ENCODE peak calls at places on chromosomes 7 and 10, in nine cellular contexts. One of them, this sample, is unnamed. For H3K36me3, the result is how much of the 10 kb centered on the place peaks cover.

GRCh38 chr10:12705943-12706342 is 295.6 kb downstream of the CCDC3 start:
- DNase-seq in GM12878: no peak
- DNase-seq in upper lobe of left lung: no peak
- DNase-seq in stomach: no peak
- DNase-seq in sigmoid colon: no peak
- DNase-seq in ovary: no peak
- DNase-seq in transverse colon: no peak
- DNase-seq in tibial nerve: no peak
- DNase-seq in H1: no peak
- DNase-seq in this sample: no peak

GRCh38 chr7:129160161-129160911 is 15.8 kb downstream of the TSPAN33 start:
- DNase-seq in GM12878: no peak
- DNase-seq in upper lobe of left lung: no peak
- DNase-seq in stomach: no peak
- DNase-seq in sigmoid colon: no peak
- DNase-seq in ovary: no peak
- DNase-seq in transverse colon: no peak
- DNase-seq in tibial nerve: no peak
- DNase-seq in H1: no peak
- DNase-seq in this sample: no peak

GRCh38 chr7:71633571-71634008 is 501.6 kb downstream of the GALNT17 start:
- DNase-seq in GM12878: no peak
- DNase-seq in upper lobe of left lung: peak
- DNase-seq in stomach: no peak
- DNase-seq in sigmoid colon: no peak
- DNase-seq in ovary: no peak
- DNase-seq in transverse colon: no peak
- DNase-seq in tibial nerve: no peak
- DNase-seq in H1: no peak
- DNase-seq in this sample: no peak

GRCh38 chr10:10462116-10462515 is 555.6 kb upstream of the CELF2 start:
- DNase-seq in GM12878: no peak
- DNase-seq in upper lobe of left lung: no peak
- DNase-seq in stomach: no peak
- DNase-seq in sigmoid colon: no peak
- DNase-seq in ovary: no peak
- DNase-seq in transverse colon: no peak
- DNase-seq in tibial nerve: no peak
- DNase-seq in H1: no peak
- DNase-seq in this sample: no peak

GRCh38 chr10:121662945-121663917 is 65.0 kb upstream of the FGFR2 start:
- DNase-seq in GM12878: no peak
- DNase-seq in upper lobe of left lung: no peak
- DNase-seq in stomach: no peak
- DNase-seq in sigmoid colon: no peak
- DNase-seq in ovary: no peak
- DNase-seq in transverse colon: peak
- DNase-seq in tibial nerve: no peak
- DNase-seq in H1: peak
- DNase-seq in this sample: no peak

GRCh38 chr10:507908-508444 is 181.5 kb downstream of the DIP2C start:
- DNase-seq in GM12878: no peak
- DNase-seq in upper lobe of left lung: no peak
- DNase-seq in stomach: no peak
- DNase-seq in sigmoid colon: peak
- DNase-seq in ovary: peak
- DNase-seq in transverse colon: no peak
- DNase-seq in tibial nerve: no peak
- DNase-seq in H1: no peak
- DNase-seq in this sample: peak

GRCh38 chr10:78555128-78555527 is 513.6 kb upstream of the ZMIZ1 start:
- DNase-seq in GM12878: no peak
- DNase-seq in upper lobe of left lung: no peak
- DNase-seq in stomach: no peak
- DNase-seq in sigmoid colon: no peak
- DNase-seq in ovary: no peak
- DNase-seq in transverse colon: no peak
- DNase-seq in tibial nerve: no peak
- DNase-seq in H1: no peak
- DNase-seq in this sample: no peak

GRCh38 chr10:124909563-124909962 is 32.4 kb upstream of the ZRANB1 start:
- DNase-seq in GM12878: no peak
- DNase-seq in upper lobe of left lung: no peak
- DNase-seq in stomach: no peak
- DNase-seq in sigmoid colon: no peak
- DNase-seq in ovary: no peak
- DNase-seq in transverse colon: no peak
- DNase-seq in tibial nerve: no peak
- DNase-seq in H1: no peak
- DNase-seq in this sample: no peak

GRCh38 chr7:75989084-75989725 is 5.2 kb downstream of the TMEM120A start:
- DNase-seq in GM12878: no peak
- DNase-seq in upper lobe of left lung: peak
- DNase-seq in stomach: no peak
- DNase-seq in sigmoid colon: no peak
- DNase-seq in ovary: peak
- DNase-seq in transverse colon: no peak
- DNase-seq in tibial nerve: no peak
- DNase-seq in H1: peak
- DNase-seq in this sample: no peak

GRCh38 chr10:12549297-12549696 is 199.9 kb downstream of the CAMK1D start:
- DNase-seq in GM12878: no peak
- DNase-seq in upper lobe of left lung: no peak
- DNase-seq in stomach: no peak
- DNase-seq in sigmoid colon: no peak
- DNase-seq in ovary: no peak
- DNase-seq in transverse colon: no peak
- DNase-seq in tibial nerve: no peak
- DNase-seq in H1: no peak
- DNase-seq in this sample: no peak

GRCh38 chr10:11773777-11774441 is 31.7 kb downstream of the ECHDC3 start:
- DNase-seq in GM12878: no peak
- DNase-seq in upper lobe of left lung: no peak
- DNase-seq in stomach: no peak
- DNase-seq in sigmoid colon: no peak
- DNase-seq in ovary: no peak
- DNase-seq in transverse colon: no peak
- DNase-seq in tibial nerve: no peak
- DNase-seq in H1: no peak
- DNase-seq in this sample: no peak

GRCh38 chr10:16653223-16653622 is 131.5 kb upstream of the C1QL3 start:
- DNase-seq in GM12878: peak
- DNase-seq in upper lobe of left lung: no peak
- DNase-seq in stomach: no peak
- DNase-seq in sigmoid colon: no peak
- DNase-seq in ovary: no peak
- DNase-seq in transverse colon: no peak
- DNase-seq in tibial nerve: no peak
- DNase-seq in H1: no peak
- DNase-seq in this sample: no peak

DNA sequence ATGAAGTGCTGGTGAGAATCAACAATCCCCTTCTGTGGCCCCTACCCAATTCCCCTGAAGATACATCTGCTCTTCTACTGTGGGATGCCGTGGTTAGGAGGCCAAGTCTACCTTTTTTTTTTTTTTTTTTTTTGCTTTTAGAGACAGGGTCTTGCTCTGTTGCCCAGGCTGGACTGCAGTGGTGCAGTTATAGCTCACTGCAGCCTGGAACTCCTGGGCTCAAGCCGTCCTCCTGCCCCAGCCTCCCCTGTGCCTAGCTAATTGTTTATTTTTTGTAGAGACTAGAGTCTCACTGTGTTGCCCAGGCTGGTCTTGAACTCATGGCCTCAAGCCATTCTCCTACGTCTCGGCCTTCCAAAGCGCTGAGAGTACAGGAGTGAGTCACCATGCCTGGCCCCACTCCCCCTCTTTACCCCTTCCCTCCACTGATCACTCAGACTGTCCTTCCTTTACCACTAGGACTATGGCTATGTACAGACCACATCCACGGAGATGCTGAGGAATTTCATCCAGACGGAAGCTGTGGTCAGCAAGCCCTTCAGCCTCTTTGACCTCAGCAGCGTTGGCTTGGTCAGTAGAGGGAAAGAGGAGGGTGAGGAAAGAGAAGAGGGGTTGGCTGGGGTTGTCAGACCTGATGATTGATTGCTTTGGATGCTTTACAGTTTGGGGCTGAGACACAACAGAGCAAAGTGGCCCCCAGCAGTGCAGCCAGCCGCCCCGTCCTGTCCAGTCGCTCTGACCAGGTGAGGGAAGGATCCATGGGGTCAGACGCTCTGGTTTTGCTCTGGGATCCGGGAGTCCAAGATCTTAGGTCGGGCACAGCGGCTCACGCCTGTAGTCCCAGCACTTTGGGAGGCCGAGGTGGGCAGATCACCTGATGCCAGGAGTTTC is 1.8 kb downstream of the AP4M1 start:
- DNase-seq in GM12878: no peak
- DNase-seq in upper lobe of left lung: no peak
- DNase-seq in stomach: no peak
- DNase-seq in sigmoid colon: no peak
- DNase-seq in ovary: no peak
- DNase-seq in transverse colon: no peak
- DNase-seq in tibial nerve: no peak
- DNase-seq in H1: no peak
- DNase-seq in this sample: no peak
- H3K27ac ChIP-seq in GM12878: no peak
- H3K27ac ChIP-seq in upper lobe of left lung: no peak
- H3K27ac ChIP-seq in stomach: no peak
- H3K27ac ChIP-seq in sigmoid colon: peak
- H3K27ac ChIP-seq in ovary: no peak
- H3K27ac ChIP-seq in transverse colon: no peak
- H3K27ac ChIP-seq in tibial nerve: no peak
- H3K27ac ChIP-seq in H1: no peak
- H3K27ac ChIP-seq in this sample: no peak

DNA sequence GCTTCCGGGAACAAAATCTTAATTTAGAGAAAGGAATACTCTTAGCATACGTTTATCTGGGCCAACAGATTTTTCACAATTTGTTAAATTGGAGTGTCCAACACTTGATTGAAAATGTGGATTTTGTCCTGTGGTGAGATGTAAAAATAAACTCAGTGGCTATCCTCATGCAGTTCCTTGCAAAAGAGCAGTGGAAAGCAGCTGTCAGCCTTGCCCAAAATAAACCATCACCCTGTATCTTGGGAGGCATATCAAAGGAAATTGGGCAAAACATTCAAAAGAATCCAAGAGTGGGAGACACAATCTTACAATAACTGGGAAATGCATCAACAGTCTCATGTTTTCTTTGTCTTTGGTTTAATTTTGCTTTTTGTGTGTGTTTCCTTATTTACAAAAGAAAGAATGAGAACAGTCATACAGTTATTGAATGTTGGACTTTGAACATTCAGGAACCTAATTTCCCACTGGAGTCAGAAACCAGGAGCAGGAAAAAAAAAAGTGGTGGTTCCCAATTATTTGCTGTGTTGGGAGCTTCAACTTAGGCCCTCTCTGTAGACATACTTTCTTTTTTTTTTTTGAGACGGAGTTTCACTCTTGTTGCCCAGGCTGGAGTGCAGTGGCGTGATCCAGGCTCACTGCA is 44.4 kb upstream of the DGKI start:
- DNase-seq in GM12878: no peak
- DNase-seq in upper lobe of left lung: no peak
- DNase-seq in stomach: no peak
- DNase-seq in sigmoid colon: no peak
- DNase-seq in ovary: no peak
- DNase-seq in transverse colon: no peak
- DNase-seq in tibial nerve: no peak
- DNase-seq in H1: no peak
- DNase-seq in this sample: no peak
- H3K36me3 ChIP-seq in GM12878: under half
- H3K36me3 ChIP-seq in upper lobe of left lung: under half
- H3K36me3 ChIP-seq in stomach: half or more
- H3K36me3 ChIP-seq in sigmoid colon: under half
- H3K36me3 ChIP-seq in ovary: under half
- H3K36me3 ChIP-seq in transverse colon: under half
- H3K36me3 ChIP-seq in tibial nerve: half or more
- H3K36me3 ChIP-seq in H1: under half
- H3K36me3 ChIP-seq in this sample: under half

GRCh38 chr7:131544449-131545425 is 11.7 kb downstream of the PODXL start:
- DNase-seq in GM12878: no peak
- DNase-seq in upper lobe of left lung: no peak
- DNase-seq in stomach: no peak
- DNase-seq in sigmoid colon: peak
- DNase-seq in ovary: peak
- DNase-seq in transverse colon: no peak
- DNase-seq in tibial nerve: no peak
- DNase-seq in H1: no peak
- DNase-seq in this sample: no peak
- TF ChIP-seq EP300 in GM12878: no peak
- TF ChIP-seq EP300 in upper lobe of left lung: no peak
- TF ChIP-seq EP300 in stomach: no peak
- TF ChIP-seq EP300 in sigmoid colon: no peak
- TF ChIP-seq EP300 in ovary: no peak
- TF ChIP-seq EP300 in transverse colon: no peak
- TF ChIP-seq EP300 in tibial nerve: no peak
- TF ChIP-seq EP300 in H1: no peak
- TF ChIP-seq EP300 in this sample: no peak

DNA sequence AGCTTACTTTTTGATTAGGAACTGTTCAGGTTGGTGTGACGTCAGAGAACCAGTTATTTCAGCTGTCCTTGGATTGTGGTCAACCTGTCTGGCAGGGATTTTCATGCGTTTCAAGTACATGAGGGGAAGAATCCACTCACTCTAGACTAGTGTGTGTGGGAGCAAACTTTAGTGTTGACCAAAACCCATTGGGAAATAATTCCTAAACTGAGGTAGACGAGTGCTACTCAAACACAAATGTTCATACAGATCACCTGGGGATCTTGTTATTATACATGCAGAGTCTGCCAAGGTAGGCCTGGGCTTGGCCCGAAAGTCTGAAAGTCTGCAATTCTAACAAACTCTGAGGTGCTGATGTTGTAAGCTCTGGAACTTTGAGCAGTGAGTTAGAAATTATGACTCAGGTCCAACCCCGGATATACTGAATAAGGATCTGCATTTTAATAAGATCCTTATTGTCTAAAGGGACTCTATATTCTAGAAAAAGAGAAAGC is 111.1 kb upstream of the CREB5 start:
- DNase-seq in GM12878: no peak
- DNase-seq in upper lobe of left lung: no peak
- DNase-seq in stomach: no peak
- DNase-seq in sigmoid colon: peak
- DNase-seq in ovary: no peak
- DNase-seq in transverse colon: no peak
- DNase-seq in tibial nerve: no peak
- DNase-seq in H1: no peak
- DNase-seq in this sample: no peak
- H3K27ac ChIP-seq in GM12878: no peak
- H3K27ac ChIP-seq in upper lobe of left lung: no peak
- H3K27ac ChIP-seq in stomach: no peak
- H3K27ac ChIP-seq in sigmoid colon: no peak
- H3K27ac ChIP-seq in ovary: no peak
- H3K27ac ChIP-seq in transverse colon: no peak
- H3K27ac ChIP-seq in tibial nerve: no peak
- H3K27ac ChIP-seq in H1: no peak
- H3K27ac ChIP-seq in this sample: peak

This sample was measured in suprapubic skin.